ENCODE peak calls at places on chromosomes 3 and 15, in four cellular contexts. Q is ovary, B is pancreas, M is DND-41. O is an unnamed sample.

GRCh38 chr3:2024037-2024436 is 74.6 kb upstream of the CNTN4 start:
- DNase-seq in M (no peak), B (no peak), Q (no peak), O (peak; percentile 11)

GRCh38 chr3:161175506-161175905 is 45.6 kb upstream of the NMD3 start:
- DNase-seq in B (no peak), M (no peak), Q (no peak), O (no peak)

GRCh38 chr15:60324706-60325438 is 72.9 kb downstream of the ANXA2 start:
- DNase-seq in Q (no peak), B (no peak), M (no peak), O (peak; percentile 86)

GRCh38 chr3:96449803-96450202 is 364.6 kb upstream of the EPHA6 start:
- DNase-seq in B (no peak), M (no peak), Q (no peak), O (no peak)

GRCh38 chr15:68277131-68277604 is 377 bp upstream of the FEM1B start:
- DNase-seq in Q (no peak), B (no peak), M (no peak), O (no peak)

GRCh38 chr3:66989860-66990696 is 8.0 kb upstream of the KBTBD8 start:
- DNase-seq in M (no peak), B (no peak), Q (no peak), O (peak; percentile 14)

GRCh38 chr15:68097029-68097428 is 42.9 kb downstream of the PIAS1 start:
- DNase-seq in M (no peak), B (no peak), Q (no peak), O (no peak)

GRCh38 chr15:68364028-68364659 is 67.8 kb downstream of the ITGA11 start:
- DNase-seq in B (no peak), Q (no peak), M (no peak), O (no peak)

GRCh38 chr15:58492661-58493397 is 61.0 kb downstream of the LIPC start:
- DNase-seq in B (no peak), Q (no peak), M (peak; percentile 20), O (no peak)

GRCh38 chr3:20054549-20054987 is 14.3 kb downstream of the KAT2B start:
- DNase-seq in Q (no peak), M (peak; percentile 46), B (no peak), O (peak; percentile 37)

GRCh38 chr15:93088200-93088980 is 621 bp downstream of the RGMA start:
- DNase-seq in Q (peak; percentile 47), B (peak; percentile 79), M (peak; percentile 54), O (peak; percentile 49)

GRCh38 chr15:31047437-31047836 is 54.1 kb downstream of the TRPM1 start:
- DNase-seq in Q (no peak), M (no peak), B (no peak), O (no peak)

GRCh38 chr3:45551214-45552010 is 43.1 kb upstream of the LIMD1 start:
- DNase-seq in M (no peak), Q (peak; percentile 63), B (no peak), O (peak; percentile 1)

GRCh38 chr3:139455855-139456254 is 20.5 kb downstream of the RBP2 start:
- DNase-seq in Q (no peak), M (peak; percentile 4), B (no peak), O (peak; percentile 37)

GRCh38 chr3:128280466-128281455 is 127.5 kb downstream of the EEFSEC start:
- DNase-seq in B (no peak), M (no peak), Q (no peak), O (no peak)

GRCh38 chr15:36090276-36090946 is 489.0 kb upstream of the CDIN1 start:
- DNase-seq in M (no peak), Q (no peak), B (no peak), O (no peak)

GRCh38 chr3:126128504-126129407 is 44.8 kb upstream of the SLC41A3 start:
- DNase-seq in Q (no peak), B (no peak), M (no peak), O (no peak)

GRCh38 chr15:69540622-69541021 is 88.0 kb downstream of the RPLP1 start:
- DNase-seq in Q (no peak), M (no peak), B (no peak), O (no peak)

GRCh38 chr15:31977812-31978662 is 52.3 kb upstream of the CHRNA7 start:
- DNase-seq in Q (peak; percentile 47), B (peak; percentile 90), M (peak; percentile 40), O (peak; percentile 52)

GRCh38 chr3:127349501-127350171 is 61.8 kb upstream of the PRR20G start:
- DNase-seq in B (no peak), M (no peak), Q (no peak), O (no peak)

GRCh38 chr3:14847613-14848541 is 29.1 kb downstream of the FGD5 start:
- DNase-seq in B (no peak), M (peak; percentile 36), Q (no peak), O (no peak)

GRCh38 chr3:16399473-16399872 is 114.0 kb downstream of the RFTN1 start:
- DNase-seq in M (no peak), Q (peak; percentile 65), B (no peak), O (no peak)
- H3K27ac ChIP-seq in M (no peak overlapping the region), Q (peak overlapping the region; percentile 10), B (no peak overlapping the region), O (no peak overlapping the region)

DNA sequence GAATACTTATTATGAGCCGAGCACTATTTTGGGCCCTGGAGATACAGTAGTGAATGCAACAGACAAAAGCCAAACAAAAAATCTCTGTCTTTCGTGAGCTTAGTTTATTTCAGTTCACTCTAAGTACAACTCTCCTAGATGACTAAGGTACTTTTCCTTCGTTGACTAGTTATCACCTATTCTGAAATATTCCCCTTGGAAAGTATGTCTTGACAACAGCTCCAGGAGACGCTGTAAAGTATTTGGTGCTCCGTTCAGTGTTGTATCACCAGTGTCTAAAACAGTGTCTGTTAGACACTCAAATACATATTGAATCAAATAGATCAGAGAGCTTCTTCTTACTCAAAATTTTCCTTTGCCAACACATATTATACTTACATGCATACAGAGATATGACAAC is 119.6 kb downstream of the TFDP2 start:
- DNase-seq in Q (no peak), M (no peak), B (no peak), O (no peak)
- H3K4me3 ChIP-seq in Q (no peak overlapping the region), M (no peak overlapping the region), B (no peak overlapping the region), O (no peak overlapping the region)

GRCh38 chr15:66238318-66238717 is 15.2 kb downstream of the MEGF11 start:
- DNase-seq in M (no peak), B (no peak), Q (no peak), O (no peak)
- H3K27me3 ChIP-seq in M (peaks cover 10% of the 10 kb centered on the region), B (no peaks in the 10 kb centered on the region), Q (no peaks in the 10 kb centered on the region), O (peaks cover 46% of the 10 kb centered on the region)

GRCh38 chr3:42491876-42492507 is 10.5 kb upstream of the VIPR1 start:
- DNase-seq in Q (no peak), M (no peak), B (no peak), O (no peak)
- H3K27ac ChIP-seq in Q (no peak overlapping the region), M (no peak overlapping the region), B (no peak overlapping the region), O (no peak overlapping the region)

O was measured in A673.